ENCODE peak calls at places on chromosome 19, in eight cellular contexts. P, Q, J, V, A, U, L and Y are unnamed samples.

GRCh38 chr19:42246143-42246868 is 3.9 kb upstream of the GSK3A start:
- DNase-seq in P (peak; percentile 68), V (no peak), Q (no peak), L (no peak), J (peak; percentile 80), U (no peak), A (no peak), Y (peak; percentile 90)

GRCh38 chr19:519449-519865 is 12.1 kb upstream of the CDC34 start:
- DNase-seq in Q (no peak), V (no peak), U (no peak), P (no peak), A (no peak), L (no peak), J (no peak), Y (no peak)

GRCh38 chr19:2668188-2668763 is 34.2 kb downstream of the GNG7 start:
- DNase-seq in P (no peak), U (no peak), J (no peak), V (no peak), L (no peak), A (no peak), Q (no peak), Y (no peak)

GRCh38 chr19:33430674-33431277 is 57.3 kb downstream of the CEBPG start:
- DNase-seq in Q (peak; percentile 52), U (peak; percentile 34), A (no peak), J (peak; percentile 56), V (peak; percentile 41), L (peak; percentile 54), P (peak; percentile 54), Y (no peak)

GRCh38 chr19:28737021-28737525 is 475.9 kb downstream of the UQCRFS1 start:
- DNase-seq in Q (no peak), P (no peak), A (no peak), U (no peak), J (peak; percentile 67), V (peak; percentile 5), L (no peak), Y (no peak)

GRCh38 chr19:310141-310651 is 19.0 kb upstream of the PLPP2 start:
- DNase-seq in Q (no peak), J (no peak), L (no peak), P (no peak), V (no peak), A (no peak), U (no peak), Y (no peak)

GRCh38 chr19:48872884-48873475 is 759 bp downstream of the PPP1R15A start:
- DNase-seq in U (peak; percentile 69), Q (peak; percentile 92), L (peak; percentile 60), J (peak; percentile 96), P (peak; percentile 27), V (peak; percentile 87), A (no peak), Y (peak; percentile 92)

GRCh38 chr19:54201172-54201701 is 579 bp downstream of the RPS9 start:
- DNase-seq in A (no peak), U (no peak), Q (no peak), V (no peak), J (no peak), P (no peak), L (no peak), Y (no peak)

GRCh38 chr19:57016076-57016475 is 103.7 kb upstream of the USP29 start:
- DNase-seq in P (no peak), J (no peak), U (no peak), Q (no peak), A (no peak), V (no peak), L (no peak), Y (peak; percentile 47)

GRCh38 chr19:2371656-2372055 is 11.6 kb downstream of the TMPRSS9 start:
- DNase-seq in V (no peak), U (no peak), Q (no peak), A (no peak), P (no peak), L (no peak), J (peak; percentile 83), Y (no peak)

GRCh38 chr19:48398329-48399235 is 5.1 kb downstream of the GRIN2D start:
- DNase-seq in J (peak; percentile 84), A (peak; percentile 89), Q (peak; percentile 78), L (peak; percentile 80), P (peak; percentile 70), V (no peak), U (peak; percentile 75), Y (no peak)

GRCh38 chr19:32910874-32911273 is 41.3 kb upstream of the SLC7A9 start:
- DNase-seq in U (no peak), L (no peak), A (no peak), J (no peak), Q (no peak), P (no peak), V (no peak), Y (no peak)

GRCh38 chr19:32902448-32902847 is 32.9 kb upstream of the SLC7A9 start:
- DNase-seq in A (no peak), Q (no peak), U (no peak), J (no peak), P (no peak), L (no peak), V (no peak), Y (no peak)

GRCh38 chr19:34232566-34233481 is 21.5 kb upstream of the GARRE1 start:
- DNase-seq in L (no peak), P (no peak), V (no peak), A (no peak), U (no peak), Q (no peak), J (peak; percentile 90), Y (no peak)

GRCh38 chr19:7326105-7326877 is 22.4 kb upstream of the ARHGEF18 start:
- DNase-seq in A (no peak), J (peak; percentile 32), P (no peak), L (no peak), U (no peak), V (peak; percentile 28), Q (no peak), Y (no peak)

GRCh38 chr19:39842693-39843435 is 3.3 kb downstream of the FBL start:
- DNase-seq in P (no peak), J (no peak), U (no peak), L (no peak), A (no peak), Q (no peak), V (no peak), Y (no peak)

GRCh38 chr19:29834991-29835390 is 23.2 kb downstream of the CCNE1 start:
- DNase-seq in A (no peak), V (no peak), Q (no peak), L (no peak), U (no peak), P (no peak), J (no peak), Y (no peak)

GRCh38 chr19:11426656-11427055 is 7.5 kb upstream of the RGL3 start:
- DNase-seq in L (no peak), J (no peak), P (no peak), V (no peak), A (no peak), Q (no peak), U (no peak), Y (no peak)

GRCh38 chr19:11233073-11233472 is 6.3 kb upstream of the ANGPTL8 start:
- DNase-seq in A (no peak), Q (no peak), L (no peak), U (no peak), P (no peak), V (no peak), J (no peak), Y (no peak)

GRCh38 chr19:38720559-38721236 is 23.6 kb downstream of the CAPN12 start:
- DNase-seq in V (no peak), U (no peak), J (no peak), P (no peak), A (no peak), L (no peak), Q (no peak), Y (no peak)

GRCh38 chr19:42538841-42539709 is 10.8 kb upstream of the CEACAM1 start:
- DNase-seq in V (no peak), J (no peak), P (no peak), L (no peak), U (no peak), A (peak; percentile 54), Q (no peak), Y (no peak)

GRCh38 chr19:54493967-54494585 is 8.6 kb upstream of the LAIR2 start:
- DNase-seq in P (no peak), U (no peak), A (no peak), J (no peak), L (no peak), Q (no peak), V (no peak), Y (no peak)

GRCh38 chr19:30063184-30064020 is 121.4 kb downstream of the URI1 start:
- DNase-seq in Q (no peak), A (no peak), U (no peak), P (no peak), V (no peak), L (no peak), J (no peak), Y (no peak)

GRCh38 chr19:9296336-9296735 is 13.3 kb downstream of the ZNF699 start:
- DNase-seq in L (no peak), P (no peak), A (no peak), V (no peak), J (peak; percentile 6), U (no peak), Q (no peak), Y (no peak)

GRCh38 chr19:28932446-28932845 is 280.5 kb downstream of the UQCRFS1 start:
- DNase-seq in L (no peak), A (no peak), Q (no peak), J (no peak), U (no peak), V (no peak), P (no peak), Y (no peak)

GRCh38 chr19:54530866-54531265 is 28.2 kb downstream of the LAIR2 start:
- DNase-seq in V (no peak), L (no peak), J (no peak), P (no peak), A (no peak), Q (no peak), U (no peak), Y (no peak)

GRCh38 chr19:50315773-50316448 is 13.3 kb downstream of the KCNC3 start:
- DNase-seq in P (no peak), U (peak; percentile 53), J (no peak), L (no peak), A (no peak), Q (no peak), V (no peak), Y (no peak)

GRCh38 chr19:7068599-7068998 is 904 bp upstream of the ZNF557 start:
- DNase-seq in U (no peak), J (no peak), Q (no peak), P (no peak), L (no peak), V (no peak), A (no peak), Y (no peak)

GRCh38 chr19:48678201-48678600 is 5.4 kb upstream of the NTN5 start:
- DNase-seq in P (no peak), V (no peak), L (no peak), J (no peak), U (no peak), A (no peak), Q (no peak), Y (no peak)

GRCh38 chr19:33324628-33325027 is 22.3 kb upstream of the CEBPA start:
- DNase-seq in Q (no peak), V (no peak), J (no peak), U (no peak), P (no peak), L (no peak), A (no peak), Y (no peak)

GRCh38 chr19:17553256-17553655 is 2.2 kb upstream of the COLGALT1 start:
- DNase-seq in L (no peak), J (peak; percentile 84), U (no peak), Q (no peak), A (no peak), P (peak; percentile 18), V (no peak), Y (no peak)

GRCh38 chr19:51637362-51637978 is 7.3 kb upstream of the SIGLEC5 start:
- DNase-seq in J (no peak), Q (no peak), U (no peak), P (no peak), L (no peak), A (no peak), V (peak; percentile 60), Y (no peak)

GRCh38 chr19:3520166-3521103 is 14.3 kb downstream of the FZR1 start:
- DNase-seq in V (no peak), U (no peak), L (no peak), J (no peak), A (no peak), Q (no peak), P (no peak), Y (no peak)

GRCh38 chr19:33904681-33905080 is 108.0 kb downstream of the KCTD15 start:
- DNase-seq in U (no peak), V (no peak), J (no peak), Q (no peak), A (no peak), P (no peak), L (no peak), Y (no peak)